ENCODE peak calls at places on chromosome 12, in seven cellular contexts. One of them, this sample, is unnamed.

GRCh38 chr12:20527396-20528154 is 159.2 kb downstream of the PDE3A start:
- DNase-seq in ovary: no peak
- DNase-seq in Right ventricle myocardium superior: no peak
- DNase-seq in globus pallidus: peak
- DNase-seq in occipital lobe: no peak
- DNase-seq in cardiac muscle cell: peak
- DNase-seq in KBM-7: no peak
- DNase-seq in this sample: no peak

GRCh38 chr12:89140141-89140540 is 212.2 kb downstream of the DUSP6 start:
- DNase-seq in ovary: no peak
- DNase-seq in Right ventricle myocardium superior: no peak
- DNase-seq in globus pallidus: no peak
- DNase-seq in occipital lobe: no peak
- DNase-seq in cardiac muscle cell: no peak
- DNase-seq in KBM-7: no peak
- DNase-seq in this sample: no peak

GRCh38 chr12:50542448-50542847 is 37.7 kb downstream of the DIP2B start:
- DNase-seq in ovary: no peak
- DNase-seq in Right ventricle myocardium superior: no peak
- DNase-seq in globus pallidus: no peak
- DNase-seq in occipital lobe: no peak
- DNase-seq in cardiac muscle cell: no peak
- DNase-seq in KBM-7: no peak
- DNase-seq in this sample: no peak

GRCh38 chr12:124626841-124627502 is 59.6 kb upstream of the NCOR2 start:
- DNase-seq in ovary: peak
- DNase-seq in Right ventricle myocardium superior: peak
- DNase-seq in globus pallidus: no peak
- DNase-seq in occipital lobe: no peak
- DNase-seq in cardiac muscle cell: peak
- DNase-seq in KBM-7: no peak
- DNase-seq in this sample: no peak

GRCh38 chr12:114744696-114745095 is 60.7 kb upstream of the TBX3 start:
- DNase-seq in ovary: peak
- DNase-seq in Right ventricle myocardium superior: no peak
- DNase-seq in globus pallidus: no peak
- DNase-seq in occipital lobe: no peak
- DNase-seq in cardiac muscle cell: no peak
- DNase-seq in KBM-7: no peak
- DNase-seq in this sample: no peak

GRCh38 chr12:117144599-117144998 is 45.4 kb upstream of the TESC start:
- DNase-seq in ovary: no peak
- DNase-seq in Right ventricle myocardium superior: no peak
- DNase-seq in globus pallidus: peak
- DNase-seq in occipital lobe: no peak
- DNase-seq in cardiac muscle cell: no peak
- DNase-seq in KBM-7: no peak
- DNase-seq in this sample: no peak

GRCh38 chr12:32789446-32789845 is 33.7 kb upstream of the YARS2 start:
- DNase-seq in ovary: no peak
- DNase-seq in Right ventricle myocardium superior: no peak
- DNase-seq in globus pallidus: no peak
- DNase-seq in occipital lobe: no peak
- DNase-seq in cardiac muscle cell: no peak
- DNase-seq in KBM-7: no peak
- DNase-seq in this sample: no peak

GRCh38 chr12:57135939-57136338 is 7.7 kb downstream of the LRP1 start:
- DNase-seq in ovary: peak
- DNase-seq in Right ventricle myocardium superior: peak
- DNase-seq in globus pallidus: peak
- DNase-seq in occipital lobe: peak
- DNase-seq in cardiac muscle cell: peak
- DNase-seq in KBM-7: no peak
- DNase-seq in this sample: no peak

GRCh38 chr12:51025748-51026654 is at the start of gene SLC11A2:
- DNase-seq in ovary: peak
- DNase-seq in Right ventricle myocardium superior: peak
- DNase-seq in globus pallidus: peak
- DNase-seq in occipital lobe: peak
- DNase-seq in cardiac muscle cell: peak
- DNase-seq in KBM-7: peak
- DNase-seq in this sample: peak

GRCh38 chr12:50825372-50825838 is 17.3 kb upstream of the TMPRSS12 start:
- DNase-seq in ovary: no peak
- DNase-seq in Right ventricle myocardium superior: no peak
- DNase-seq in globus pallidus: peak
- DNase-seq in occipital lobe: no peak
- DNase-seq in cardiac muscle cell: peak
- DNase-seq in KBM-7: peak
- DNase-seq in this sample: peak

GRCh38 chr12:6360578-6361490 is 14.5 kb downstream of the SCNN1A start:
- DNase-seq in ovary: no peak
- DNase-seq in Right ventricle myocardium superior: no peak
- DNase-seq in globus pallidus: no peak
- DNase-seq in occipital lobe: no peak
- DNase-seq in cardiac muscle cell: no peak
- DNase-seq in KBM-7: no peak
- DNase-seq in this sample: no peak

GRCh38 chr12:53070901-53071492 is 8.2 kb downstream of the SPRYD3 start:
- DNase-seq in ovary: no peak
- DNase-seq in Right ventricle myocardium superior: no peak
- DNase-seq in globus pallidus: no peak
- DNase-seq in occipital lobe: no peak
- DNase-seq in cardiac muscle cell: no peak
- DNase-seq in KBM-7: no peak
- DNase-seq in this sample: no peak

GRCh38 chr12:75366629-75367028 is 24.3 kb upstream of the GLIPR1L2 start:
- DNase-seq in ovary: no peak
- DNase-seq in Right ventricle myocardium superior: no peak
- DNase-seq in globus pallidus: no peak
- DNase-seq in occipital lobe: no peak
- DNase-seq in cardiac muscle cell: peak
- DNase-seq in KBM-7: no peak
- DNase-seq in this sample: no peak

GRCh38 chr12:71797506-71797905 is 42.1 kb upstream of the TBC1D15 start:
- DNase-seq in ovary: no peak
- DNase-seq in Right ventricle myocardium superior: no peak
- DNase-seq in globus pallidus: no peak
- DNase-seq in occipital lobe: no peak
- DNase-seq in cardiac muscle cell: no peak
- DNase-seq in KBM-7: no peak
- DNase-seq in this sample: no peak

GRCh38 chr12:96985515-96986362 is 78.7 kb downstream of the NEDD1 start:
- DNase-seq in ovary: peak
- DNase-seq in Right ventricle myocardium superior: no peak
- DNase-seq in globus pallidus: no peak
- DNase-seq in occipital lobe: no peak
- DNase-seq in cardiac muscle cell: peak
- DNase-seq in KBM-7: peak
- DNase-seq in this sample: no peak

This sample was measured in AML-193.